ENCODE peak calls at places on chromosomes 3 and 15, in eight cellular contexts. One of them, this sample, is unnamed.

GRCh38 chr15:25236143-25236860 is 202.5 kb downstream of the UBE3A start:
- DNase-seq in fibroblast of mammary gland: no peak
- DNase-seq in pancreas: no peak
- DNase-seq in fibroblast of lung: no peak
- DNase-seq in AG04450: no peak
- DNase-seq in GM12864: no peak
- DNase-seq in SK-N-SH: no peak
- DNase-seq in IMR-90: no peak
- DNase-seq in this sample: no peak

GRCh38 chr3:56839784-56840724 is 38.3 kb upstream of the ARHGEF3 start:
- DNase-seq in fibroblast of mammary gland: peak; percentile 83
- DNase-seq in pancreas: no peak
- DNase-seq in fibroblast of lung: peak; percentile 38
- DNase-seq in AG04450: peak; percentile 32
- DNase-seq in GM12864: no peak
- DNase-seq in SK-N-SH: no peak
- DNase-seq in IMR-90: peak; percentile 87
- DNase-seq in this sample: peak; percentile 83

GRCh38 chr3:159139326-159139725 is 337.5 kb downstream of the MFSD1 start:
- DNase-seq in fibroblast of mammary gland: no peak
- DNase-seq in pancreas: no peak
- DNase-seq in fibroblast of lung: no peak
- DNase-seq in AG04450: no peak
- DNase-seq in GM12864: no peak
- DNase-seq in SK-N-SH: no peak
- DNase-seq in IMR-90: no peak
- DNase-seq in this sample: no peak

GRCh38 chr3:180320631-180321030 is 281.3 kb upstream of the TTC14 start:
- DNase-seq in fibroblast of mammary gland: peak; percentile 35
- DNase-seq in pancreas: no peak
- DNase-seq in fibroblast of lung: no peak
- DNase-seq in AG04450: no peak
- DNase-seq in GM12864: no peak
- DNase-seq in SK-N-SH: no peak
- DNase-seq in IMR-90: no peak
- DNase-seq in this sample: peak; percentile 54

GRCh38 chr3:172530566-172530965 is 7.3 kb upstream of the TNFSF10 start:
- DNase-seq in fibroblast of mammary gland: no peak
- DNase-seq in pancreas: no peak
- DNase-seq in fibroblast of lung: peak; percentile 33
- DNase-seq in AG04450: no peak
- DNase-seq in GM12864: no peak
- DNase-seq in SK-N-SH: no peak
- DNase-seq in IMR-90: peak; percentile 76
- DNase-seq in this sample: peak; percentile 73

GRCh38 chr15:65077981-65078352 is 1.4 kb downstream of the KBTBD13 start:
- DNase-seq in fibroblast of mammary gland: peak; percentile 65
- DNase-seq in pancreas: peak; percentile 37
- DNase-seq in fibroblast of lung: no peak
- DNase-seq in AG04450: no peak
- DNase-seq in GM12864: no peak
- DNase-seq in SK-N-SH: peak; percentile 61
- DNase-seq in IMR-90: no peak
- DNase-seq in this sample: peak; percentile 72

GRCh38 chr3:74000715-74001114 is 376.0 kb upstream of the PDZRN3 start:
- DNase-seq in fibroblast of mammary gland: peak; percentile 46
- DNase-seq in pancreas: no peak
- DNase-seq in fibroblast of lung: peak; percentile 67
- DNase-seq in AG04450: no peak
- DNase-seq in GM12864: no peak
- DNase-seq in SK-N-SH: no peak
- DNase-seq in IMR-90: no peak
- DNase-seq in this sample: peak; percentile 27

GRCh38 chr3:32685604-32686185 is 707 bp downstream of the CNOT10 start:
- DNase-seq in fibroblast of mammary gland: peak; percentile 18
- DNase-seq in pancreas: no peak
- DNase-seq in fibroblast of lung: peak; percentile 23
- DNase-seq in AG04450: no peak
- DNase-seq in GM12864: peak; percentile 12
- DNase-seq in SK-N-SH: no peak
- DNase-seq in IMR-90: peak; percentile 13
- DNase-seq in this sample: peak; percentile 27

GRCh38 chr3:171116365-171116764 is 89.8 kb upstream of the SLC2A2 start:
- DNase-seq in fibroblast of mammary gland: peak; percentile 83
- DNase-seq in pancreas: no peak
- DNase-seq in fibroblast of lung: peak; percentile 22
- DNase-seq in AG04450: no peak
- DNase-seq in GM12864: no peak
- DNase-seq in SK-N-SH: no peak
- DNase-seq in IMR-90: no peak
- DNase-seq in this sample: peak; percentile 69

GRCh38 chr15:69410290-69410874 is 3.8 kb upstream of the KIF23 start:
- DNase-seq in fibroblast of mammary gland: no peak
- DNase-seq in pancreas: no peak
- DNase-seq in fibroblast of lung: no peak
- DNase-seq in AG04450: no peak
- DNase-seq in GM12864: no peak
- DNase-seq in SK-N-SH: peak; percentile 61
- DNase-seq in IMR-90: peak; percentile 31
- DNase-seq in this sample: peak; percentile 32

GRCh38 chr3:50319181-50319871 is 3.2 kb downstream of the HYAL2 start:
- DNase-seq in fibroblast of mammary gland: no peak
- DNase-seq in pancreas: no peak
- DNase-seq in fibroblast of lung: no peak
- DNase-seq in AG04450: no peak
- DNase-seq in GM12864: no peak
- DNase-seq in SK-N-SH: no peak
- DNase-seq in IMR-90: no peak
- DNase-seq in this sample: no peak

GRCh38 chr3:123201223-123201556 is 553 bp upstream of the SEC22A start:
- DNase-seq in fibroblast of mammary gland: no peak
- DNase-seq in pancreas: no peak
- DNase-seq in fibroblast of lung: peak; percentile 3
- DNase-seq in AG04450: no peak
- DNase-seq in GM12864: no peak
- DNase-seq in SK-N-SH: no peak
- DNase-seq in IMR-90: no peak
- DNase-seq in this sample: no peak

GRCh38 chr3:150341893-150342292 is 66.2 kb upstream of the TSC22D2 start:
- DNase-seq in fibroblast of mammary gland: no peak
- DNase-seq in pancreas: no peak
- DNase-seq in fibroblast of lung: no peak
- DNase-seq in AG04450: no peak
- DNase-seq in GM12864: no peak
- DNase-seq in SK-N-SH: peak; percentile 42
- DNase-seq in IMR-90: no peak
- DNase-seq in this sample: no peak

GRCh38 chr3:138459619-138460535 is 25.5 kb downstream of the ESYT3 start:
- DNase-seq in fibroblast of mammary gland: no peak
- DNase-seq in pancreas: no peak
- DNase-seq in fibroblast of lung: no peak
- DNase-seq in AG04450: no peak
- DNase-seq in GM12864: no peak
- DNase-seq in SK-N-SH: no peak
- DNase-seq in IMR-90: no peak
- DNase-seq in this sample: no peak

GRCh38 chr3:46565607-46566039 is 479 bp downstream of the LRRC2 start:
- DNase-seq in fibroblast of mammary gland: no peak
- DNase-seq in pancreas: no peak
- DNase-seq in fibroblast of lung: no peak
- DNase-seq in AG04450: no peak
- DNase-seq in GM12864: no peak
- DNase-seq in SK-N-SH: peak; percentile 30
- DNase-seq in IMR-90: peak; percentile 22
- DNase-seq in this sample: no peak

GRCh38 chr15:56804908-56805307 is 71.6 kb upstream of the ZNF280D start:
- DNase-seq in fibroblast of mammary gland: peak; percentile 51
- DNase-seq in pancreas: no peak
- DNase-seq in fibroblast of lung: peak; percentile 48
- DNase-seq in AG04450: no peak
- DNase-seq in GM12864: no peak
- DNase-seq in SK-N-SH: no peak
- DNase-seq in IMR-90: peak; percentile 26
- DNase-seq in this sample: peak; percentile 59
- H3K4me3 ChIP-seq in fibroblast of mammary gland: no peak overlapping the region
- H3K4me3 ChIP-seq in pancreas: no peak overlapping the region
- H3K4me3 ChIP-seq in fibroblast of lung: no peak overlapping the region
- H3K4me3 ChIP-seq in AG04450: no peak overlapping the region
- H3K4me3 ChIP-seq in GM12864: no peak overlapping the region
- H3K4me3 ChIP-seq in SK-N-SH: no peak overlapping the region
- H3K4me3 ChIP-seq in IMR-90: no peak overlapping the region
- H3K4me3 ChIP-seq in this sample: no peak overlapping the region

GRCh38 chr3:176650478-176650877 is 546.8 kb downstream of the TBL1XR1 start:
- DNase-seq in fibroblast of mammary gland: peak; percentile 65
- DNase-seq in pancreas: no peak
- DNase-seq in fibroblast of lung: peak; percentile 12
- DNase-seq in AG04450: no peak
- DNase-seq in GM12864: no peak
- DNase-seq in SK-N-SH: no peak
- DNase-seq in IMR-90: peak; percentile 35
- DNase-seq in this sample: no peak
- TF ChIP-seq CTCF in fibroblast of mammary gland: peak; percentile 32
- TF ChIP-seq CTCF in pancreas: no peak
- TF ChIP-seq CTCF in fibroblast of lung: no peak
- TF ChIP-seq CTCF in AG04450: peak; percentile 20
- TF ChIP-seq CTCF in GM12864: peak; percentile 0
- TF ChIP-seq CTCF in SK-N-SH: peak; percentile 25
- TF ChIP-seq CTCF in IMR-90: no peak
- TF ChIP-seq CTCF in this sample: peak; percentile 29

DNA sequence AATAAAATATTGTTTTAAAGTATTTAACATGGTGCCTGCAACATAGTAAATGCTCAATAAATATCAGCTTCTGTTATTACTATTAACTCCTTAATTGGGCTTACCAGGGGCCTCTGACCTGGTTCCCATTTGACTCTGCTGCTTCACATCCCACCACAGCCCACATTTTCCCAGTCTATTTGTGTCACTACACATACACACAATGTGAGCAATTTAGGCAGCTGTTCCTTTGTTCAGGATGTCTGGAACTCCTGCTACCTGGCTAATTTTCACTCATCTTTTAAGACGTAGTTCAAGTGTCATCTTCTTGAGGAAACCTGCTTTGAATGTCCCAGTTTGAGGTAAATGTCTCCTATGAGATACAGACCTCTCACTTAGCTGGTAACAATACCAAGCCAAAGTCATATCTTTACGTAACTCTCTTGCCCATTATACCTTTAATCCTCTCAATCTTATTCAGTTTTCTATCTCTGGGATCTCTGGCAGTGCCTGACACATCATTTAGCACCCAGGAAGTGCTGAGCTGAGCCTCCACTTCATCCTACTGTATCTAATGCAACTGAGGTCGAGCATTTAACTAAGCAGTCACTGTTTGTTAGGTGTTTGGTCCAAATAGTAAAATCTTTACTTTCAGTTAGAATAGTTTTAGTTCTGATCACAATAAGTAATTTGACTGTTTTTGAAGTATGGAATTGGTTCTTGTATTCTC is 4.5 kb downstream of the TGFBR2 start:
- DNase-seq in fibroblast of mammary gland: no peak
- DNase-seq in pancreas: no peak
- DNase-seq in fibroblast of lung: no peak
- DNase-seq in AG04450: no peak
- DNase-seq in GM12864: no peak
- DNase-seq in SK-N-SH: no peak
- DNase-seq in IMR-90: no peak
- DNase-seq in this sample: no peak
- H3K4me3 ChIP-seq in fibroblast of mammary gland: peak overlapping the region; percentile 96
- H3K4me3 ChIP-seq in pancreas: no peak overlapping the region
- H3K4me3 ChIP-seq in fibroblast of lung: no peak overlapping the region
- H3K4me3 ChIP-seq in AG04450: no peak overlapping the region
- H3K4me3 ChIP-seq in GM12864: no peak overlapping the region
- H3K4me3 ChIP-seq in SK-N-SH: no peak overlapping the region
- H3K4me3 ChIP-seq in IMR-90: no peak overlapping the region
- H3K4me3 ChIP-seq in this sample: peak overlapping the region; percentile 91

GRCh38 chr3:53044371-53045106 is 1.3 kb downstream of the SFMBT1 start:
- DNase-seq in fibroblast of mammary gland: peak; percentile 45
- DNase-seq in pancreas: peak; percentile 39
- DNase-seq in fibroblast of lung: peak; percentile 56
- DNase-seq in AG04450: no peak
- DNase-seq in GM12864: no peak
- DNase-seq in SK-N-SH: peak; percentile 52
- DNase-seq in IMR-90: peak; percentile 40
- DNase-seq in this sample: peak; percentile 43

GRCh38 chr3:53045784-53046170 is at the start of gene SFMBT1:
- DNase-seq in fibroblast of mammary gland: peak; percentile 49
- DNase-seq in pancreas: peak; percentile 64
- DNase-seq in fibroblast of lung: peak; percentile 52
- DNase-seq in AG04450: no peak
- DNase-seq in GM12864: no peak
- DNase-seq in SK-N-SH: peak; percentile 96
- DNase-seq in IMR-90: peak; percentile 49
- DNase-seq in this sample: peak; percentile 52

GRCh38 chr3:53043738-53044137 is 2.1 kb downstream of the SFMBT1 start:
- DNase-seq in fibroblast of mammary gland: no peak
- DNase-seq in pancreas: no peak
- DNase-seq in fibroblast of lung: no peak
- DNase-seq in AG04450: no peak
- DNase-seq in GM12864: no peak
- DNase-seq in SK-N-SH: no peak
- DNase-seq in IMR-90: no peak
- DNase-seq in this sample: no peak

GRCh38 chr3:53045107-53045783 is 628 bp downstream of the SFMBT1 start:
- DNase-seq in fibroblast of mammary gland: peak; percentile 38
- DNase-seq in pancreas: peak; percentile 60
- DNase-seq in fibroblast of lung: peak; percentile 39
- DNase-seq in AG04450: no peak
- DNase-seq in GM12864: no peak
- DNase-seq in SK-N-SH: peak; percentile 92
- DNase-seq in IMR-90: peak; percentile 43
- DNase-seq in this sample: peak; percentile 29

DNA sequence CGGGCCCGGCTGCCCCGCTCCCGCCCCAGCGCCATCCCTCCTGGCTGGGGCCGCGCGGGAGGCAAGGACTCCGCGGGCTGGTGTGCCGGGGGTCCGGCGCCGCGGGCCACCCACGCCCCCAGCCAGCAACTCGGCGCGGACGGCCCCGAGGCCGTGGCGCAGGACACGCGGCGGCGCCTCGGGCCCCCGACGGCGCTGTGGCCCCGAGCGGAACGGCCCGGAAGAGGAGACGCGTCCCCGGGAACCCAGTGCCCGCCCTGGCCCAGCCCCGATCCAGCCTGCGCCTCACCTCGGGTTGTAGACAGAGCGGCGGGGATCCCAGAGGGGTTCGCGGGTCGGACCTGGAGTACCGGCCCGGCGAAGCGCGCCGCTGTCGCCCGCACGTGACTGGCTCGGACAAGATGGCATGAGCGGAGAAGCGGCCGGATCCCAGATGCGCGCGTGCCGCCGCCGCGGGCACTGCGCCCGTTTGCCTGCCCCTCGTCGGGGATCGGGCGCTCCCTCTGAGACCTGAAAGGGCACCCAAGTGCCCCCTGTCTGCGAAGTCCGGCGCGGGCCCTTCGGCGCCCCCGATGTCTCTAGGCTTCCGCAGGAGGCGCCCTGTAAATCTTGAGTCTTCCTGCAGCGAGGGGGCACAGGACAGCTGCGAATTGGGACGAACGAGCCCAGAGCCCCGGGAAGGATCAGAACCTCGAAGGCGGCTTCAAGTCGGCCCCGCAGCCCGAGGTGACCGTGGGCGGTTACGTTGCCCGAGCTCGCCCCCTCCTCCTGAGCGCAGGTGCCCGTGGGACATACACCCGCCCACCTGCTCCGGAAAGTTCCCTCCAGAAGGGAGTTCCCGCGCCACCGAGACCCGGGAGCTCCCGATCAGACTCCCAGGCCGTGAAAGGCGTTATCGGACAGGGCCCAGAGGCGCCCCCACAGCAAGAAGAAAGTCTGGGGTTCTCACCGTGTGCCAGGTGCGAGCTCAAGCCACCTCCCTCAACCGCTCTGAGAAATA is 598 bp upstream of the SFMBT1 start:
- DNase-seq in fibroblast of mammary gland: peak; percentile 21
- DNase-seq in pancreas: peak; percentile 53
- DNase-seq in fibroblast of lung: peak; percentile 27
- DNase-seq in AG04450: no peak
- DNase-seq in GM12864: no peak
- DNase-seq in SK-N-SH: peak; percentile 87
- DNase-seq in IMR-90: peak; percentile 11
- DNase-seq in this sample: peak; percentile 31
- TF ChIP-seq CTCF in fibroblast of mammary gland: no peak
- TF ChIP-seq CTCF in pancreas: no peak
- TF ChIP-seq CTCF in fibroblast of lung: peak; percentile 22
- TF ChIP-seq CTCF in AG04450: peak; percentile 42
- TF ChIP-seq CTCF in GM12864: peak; percentile 55
- TF ChIP-seq CTCF in SK-N-SH: peak; percentile 53
- TF ChIP-seq CTCF in IMR-90: peak; percentile 30
- TF ChIP-seq CTCF in this sample: no peak